ENCODE peak calls at places on chromosomes 12 and 14, in nine cellular contexts. X, Q, I, B, R, J, F, V and M are unnamed samples.
A peak's percentile ranks its signal among the peaks of the same experiment; 100 is the strongest.

GRCh38 chr12:3077572-3078081 is 448 bp downstream of the TSPAN9 start:
- DNase-seq in B (no peak), F (no peak), I (no peak), J (no peak), R (no peak), X (no peak), Q (no peak), V (peak; percentile 26), M (peak; percentile 65)

GRCh38 chr14:64958743-64959142 is 13.4 kb downstream of the RAB15 start:
- DNase-seq in F (no peak), J (no peak), R (no peak), B (no peak), Q (no peak), V (no peak), X (no peak), I (no peak), M (no peak)

GRCh38 chr14:23483216-23483854 is 13.8 kb downstream of the NGDN start:
- DNase-seq in V (peak; percentile 28), J (no peak), Q (peak; percentile 12), B (peak; percentile 40), F (no peak), R (peak; percentile 48), X (no peak), I (peak; percentile 94), M (no peak)

GRCh38 chr12:103783744-103784664 is 57.0 kb downstream of the NT5DC3 start:
- DNase-seq in I (no peak), V (no peak), X (no peak), F (no peak), J (peak; percentile 59), R (no peak), Q (no peak), B (no peak), M (no peak)

GRCh38 chr14:100810861-100811461 is 15.0 kb upstream of the MEG3 start:
- DNase-seq in R (no peak), I (no peak), B (no peak), V (peak; percentile 49), J (peak; percentile 52), F (no peak), X (no peak), Q (no peak), M (no peak)

GRCh38 chr12:54140958-54141388 is 47.8 kb downstream of the SMUG1 start:
- DNase-seq in V (peak; percentile 79), R (no peak), B (no peak), I (no peak), J (no peak), X (no peak), F (no peak), Q (no peak), M (no peak)

GRCh38 chr14:77140937-77141591 is 527 bp downstream of the ZDHHC22 start:
- DNase-seq in B (peak; percentile 49), F (no peak), Q (peak; percentile 64), V (peak; percentile 35), I (peak; percentile 54), X (no peak), J (peak; percentile 33), R (peak; percentile 79), M (no peak)

GRCh38 chr12:25713264-25713663 is 160.2 kb upstream of the LMNTD1 start:
- DNase-seq in Q (no peak), R (no peak), B (no peak), F (no peak), I (no peak), X (no peak), V (no peak), J (no peak), M (no peak)

GRCh38 chr12:118055144-118055557 is 5.8 kb downstream of the WSB2 start:
- DNase-seq in F (peak; percentile 54), X (peak; percentile 44), Q (no peak), R (peak; percentile 35), V (peak; percentile 45), I (no peak), B (peak; percentile 82), J (peak; percentile 87), M (peak; percentile 79)

GRCh38 chr12:104718581-104718980 is 239.5 kb downstream of the SLC41A2 start:
- DNase-seq in V (peak; percentile 57), B (no peak), F (no peak), R (no peak), I (peak; percentile 30), X (no peak), J (no peak), Q (no peak), M (no peak)

GRCh38 chr14:90239139-90239538 is 17.2 kb upstream of the PSMC1 start:
- DNase-seq in X (no peak), V (no peak), J (no peak), F (no peak), B (peak; percentile 35), I (no peak), Q (no peak), R (no peak), M (no peak)

GRCh38 chr12:126998747-126999285 is 1268.2 kb upstream of the TMEM132C start:
- DNase-seq in I (no peak), X (no peak), R (no peak), F (no peak), J (no peak), Q (no peak), B (no peak), V (no peak), M (no peak)

GRCh38 chr14:51331651-51332367 is 91.8 kb downstream of the TMX1 start:
- DNase-seq in I (no peak), B (no peak), V (peak; percentile 35), J (no peak), X (no peak), F (no peak), R (no peak), Q (no peak), M (no peak)